ENCODE peak calls at places on chromosomes 2 and 18, in six cellular contexts. One of them, this sample, is unnamed.

GRCh38 chr2:95333056-95333455 is 35.9 kb downstream of the KCNIP3 start:
- DNase-seq in H1: no peak
- DNase-seq in GM12878: no peak
- DNase-seq in K562: no peak
- DNase-seq in HCT116: no peak
- DNase-seq in HepG2: no peak
- DNase-seq in this sample: no peak

GRCh38 chr2:209638346-209638745 is 133.3 kb upstream of the UNC80 start:
- DNase-seq in H1: no peak
- DNase-seq in HepG2: no peak
- DNase-seq in K562: no peak
- DNase-seq in HCT116: no peak
- DNase-seq in GM12878: no peak
- DNase-seq in this sample: no peak

GRCh38 chr18:68623342-68623741 is 91.6 kb downstream of the TMX3 start:
- DNase-seq in HepG2: peak; percentile 47
- DNase-seq in GM12878: no peak
- DNase-seq in H1: peak; percentile 62
- DNase-seq in K562: peak; percentile 13
- DNase-seq in HCT116: peak; percentile 16
- DNase-seq in this sample: peak; percentile 43

GRCh38 chr18:52275817-52276216 is 64.2 kb upstream of the DCC start:
- DNase-seq in HepG2: no peak
- DNase-seq in K562: no peak
- DNase-seq in H1: no peak
- DNase-seq in HCT116: no peak
- DNase-seq in GM12878: no peak
- DNase-seq in this sample: no peak

GRCh38 chr2:29741132-29741531 is 180.3 kb downstream of the ALK start:
- DNase-seq in K562: no peak
- DNase-seq in HepG2: no peak
- DNase-seq in HCT116: no peak
- DNase-seq in H1: no peak
- DNase-seq in GM12878: no peak
- DNase-seq in this sample: no peak

GRCh38 chr18:3595282-3596273 is 145.6 kb downstream of the TGIF1 start:
- DNase-seq in GM12878: peak; percentile 82
- DNase-seq in HCT116: no peak
- DNase-seq in H1: no peak
- DNase-seq in K562: peak; percentile 64
- DNase-seq in HepG2: peak; percentile 92
- DNase-seq in this sample: no peak

GRCh38 chr2:96679843-96680242 is 37.3 kb downstream of the FER1L5 start:
- DNase-seq in HepG2: no peak
- DNase-seq in H1: no peak
- DNase-seq in GM12878: no peak
- DNase-seq in K562: no peak
- DNase-seq in HCT116: no peak
- DNase-seq in this sample: no peak

GRCh38 chr2:9702604-9703084 is 71.8 kb upstream of the YWHAQ start:
- DNase-seq in HCT116: no peak
- DNase-seq in GM12878: no peak
- DNase-seq in K562: no peak
- DNase-seq in H1: no peak
- DNase-seq in HepG2: no peak
- DNase-seq in this sample: no peak

GRCh38 chr2:221780281-221780688 is 208.2 kb upstream of the EPHA4 start:
- DNase-seq in GM12878: no peak
- DNase-seq in HepG2: no peak
- DNase-seq in K562: no peak
- DNase-seq in HCT116: no peak
- DNase-seq in H1: no peak
- DNase-seq in this sample: no peak

GRCh38 chr2:176189666-176190641 is 1.5 kb downstream of the HOXD1 start:
- DNase-seq in HCT116: no peak
- DNase-seq in H1: no peak
- DNase-seq in GM12878: no peak
- DNase-seq in K562: no peak
- DNase-seq in HepG2: no peak
- DNase-seq in this sample: no peak

GRCh38 chr18:67583621-67584020 is 67.1 kb upstream of the DSEL start:
- DNase-seq in K562: no peak
- DNase-seq in HepG2: no peak
- DNase-seq in HCT116: no peak
- DNase-seq in GM12878: no peak
- DNase-seq in H1: no peak
- DNase-seq in this sample: no peak

GRCh38 chr2:152573168-152573567 is 144.1 kb downstream of the PRPF40A start:
- DNase-seq in HepG2: no peak
- DNase-seq in H1: no peak
- DNase-seq in HCT116: peak; percentile 4
- DNase-seq in K562: peak; percentile 63
- DNase-seq in GM12878: peak; percentile 70
- DNase-seq in this sample: no peak

DNA sequence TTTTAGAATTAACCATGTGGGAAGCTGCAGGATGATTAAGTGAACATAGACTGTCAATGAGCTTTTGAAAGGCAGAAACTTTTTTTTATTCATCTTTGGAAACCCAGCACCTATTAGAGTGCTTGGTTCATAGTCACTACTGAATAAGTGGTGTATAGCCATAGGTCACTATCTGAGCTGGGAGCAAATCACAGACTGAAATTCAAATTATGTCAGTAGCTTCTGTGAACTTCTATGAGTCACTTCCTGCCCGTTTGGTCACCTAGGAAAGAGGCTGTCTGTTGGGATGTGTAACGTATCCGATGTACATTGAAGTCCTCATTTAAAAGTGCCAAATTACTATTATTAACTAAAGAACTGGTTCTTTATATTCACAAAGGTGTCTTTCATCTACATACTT is 20.5 kb upstream of the SLC40A1 start:
- DNase-seq in HCT116: no peak
- DNase-seq in H1: no peak
- DNase-seq in HepG2: no peak
- DNase-seq in GM12878: no peak
- DNase-seq in K562: peak; percentile 52
- DNase-seq in this sample: no peak
- TF ChIP-seq ZNF274 in HCT116: no peak
- TF ChIP-seq ZNF274 in H1: no peak
- TF ChIP-seq ZNF274 in HepG2: no peak
- TF ChIP-seq ZNF274 in GM12878: no peak
- TF ChIP-seq ZNF274 in K562: no peak
- TF ChIP-seq ZNF274 in this sample: no peak

GRCh38 chr2:18959200-18959599 is 369.8 kb upstream of the NT5C1B start:
- DNase-seq in HCT116: no peak
- DNase-seq in GM12878: no peak
- DNase-seq in K562: no peak
- DNase-seq in H1: no peak
- DNase-seq in HepG2: no peak
- DNase-seq in this sample: no peak
- TF ChIP-seq ZNF274 in HCT116: no peak
- TF ChIP-seq ZNF274 in GM12878: no peak
- TF ChIP-seq ZNF274 in K562: no peak
- TF ChIP-seq ZNF274 in H1: no peak
- TF ChIP-seq ZNF274 in HepG2: no peak
- TF ChIP-seq ZNF274 in this sample: no peak

GRCh38 chr2:117123362-117123761 is 691.1 kb upstream of the DDX18 start:
- DNase-seq in HepG2: no peak
- DNase-seq in HCT116: no peak
- DNase-seq in GM12878: no peak
- DNase-seq in H1: no peak
- DNase-seq in K562: no peak
- DNase-seq in this sample: no peak

GRCh38 chr2:117126656-117127055 is 687.8 kb upstream of the DDX18 start:
- DNase-seq in K562: no peak
- DNase-seq in HepG2: no peak
- DNase-seq in H1: no peak
- DNase-seq in HCT116: no peak
- DNase-seq in GM12878: no peak
- DNase-seq in this sample: no peak

GRCh38 chr2:117127680-117128079 is 686.8 kb upstream of the DDX18 start:
- DNase-seq in H1: no peak
- DNase-seq in HCT116: no peak
- DNase-seq in GM12878: no peak
- DNase-seq in HepG2: no peak
- DNase-seq in K562: no peak
- DNase-seq in this sample: peak; percentile 3

DNA sequence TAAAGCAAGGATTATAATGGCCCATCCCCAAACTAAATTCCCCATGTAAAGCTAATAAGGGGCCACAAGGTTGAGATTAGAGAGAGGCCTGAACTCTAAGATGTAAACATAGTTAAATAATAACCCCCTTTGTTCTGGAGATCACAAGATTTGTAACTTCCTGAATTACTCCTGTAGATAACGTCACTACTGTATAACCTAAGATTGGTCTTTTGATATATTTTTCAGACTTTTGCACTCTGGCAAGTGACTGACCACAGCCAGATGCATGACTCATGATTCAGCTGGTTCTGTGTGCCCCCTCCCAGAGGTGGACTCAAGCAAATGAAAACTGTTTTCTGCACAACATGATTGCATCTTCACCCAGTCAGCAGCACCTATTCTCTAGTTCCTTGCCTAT is 686.0 kb upstream of the DDX18 start:
- DNase-seq in GM12878: no peak
- DNase-seq in HCT116: no peak
- DNase-seq in K562: no peak
- DNase-seq in HepG2: peak; percentile 1
- DNase-seq in H1: no peak
- DNase-seq in this sample: no peak
- TF ChIP-seq ZNF274 in GM12878: no peak
- TF ChIP-seq ZNF274 in HCT116: no peak
- TF ChIP-seq ZNF274 in K562: no peak
- TF ChIP-seq ZNF274 in HepG2: no peak
- TF ChIP-seq ZNF274 in H1: no peak
- TF ChIP-seq ZNF274 in this sample: no peak

DNA sequence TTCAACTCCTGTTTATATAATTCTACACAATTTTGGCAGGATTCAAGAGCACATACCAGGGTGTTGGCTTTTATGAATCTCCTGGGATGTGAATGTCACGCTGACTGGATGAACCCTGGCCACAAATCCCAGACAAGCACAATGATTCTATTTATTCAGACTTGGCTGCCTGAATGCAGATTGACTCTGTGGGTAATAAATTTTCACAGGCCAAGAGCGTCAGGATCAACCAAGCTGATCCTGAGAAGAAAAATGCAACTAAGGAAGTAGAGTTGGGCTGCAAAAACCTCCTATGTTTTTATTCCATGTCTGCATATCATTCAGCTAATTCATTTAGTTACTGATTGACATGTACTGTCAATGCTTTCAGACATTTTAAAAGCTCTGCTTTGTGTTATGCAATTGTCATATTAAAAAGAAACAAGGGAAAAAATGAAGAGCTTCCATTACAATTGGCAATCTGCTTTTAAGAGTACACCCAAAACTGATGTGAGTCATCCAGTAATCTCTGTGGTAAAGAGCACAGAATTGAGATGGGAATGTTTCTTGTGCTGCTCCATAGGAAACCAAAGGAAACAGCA is 173.0 kb upstream of the REV1 start:
- DNase-seq in H1: no peak
- DNase-seq in K562: no peak
- DNase-seq in GM12878: no peak
- DNase-seq in HCT116: no peak
- DNase-seq in HepG2: no peak
- DNase-seq in this sample: no peak
- TF ChIP-seq ZNF274 in H1: no peak
- TF ChIP-seq ZNF274 in K562: no peak
- TF ChIP-seq ZNF274 in GM12878: no peak
- TF ChIP-seq ZNF274 in HCT116: no peak
- TF ChIP-seq ZNF274 in HepG2: no peak
- TF ChIP-seq ZNF274 in this sample: no peak

GRCh38 chr18:12278765-12279682 is 24.9 kb downstream of the CIDEA start:
- DNase-seq in HepG2: peak; percentile 74
- DNase-seq in K562: no peak
- DNase-seq in HCT116: no peak
- DNase-seq in H1: peak; percentile 78
- DNase-seq in GM12878: no peak
- DNase-seq in this sample: peak; percentile 61
- TF ChIP-seq ZNF274 in HepG2: peak; percentile 70
- TF ChIP-seq ZNF274 in K562: no peak
- TF ChIP-seq ZNF274 in HCT116: no peak
- TF ChIP-seq ZNF274 in H1: no peak
- TF ChIP-seq ZNF274 in GM12878: no peak
- TF ChIP-seq ZNF274 in this sample: no peak

DNA sequence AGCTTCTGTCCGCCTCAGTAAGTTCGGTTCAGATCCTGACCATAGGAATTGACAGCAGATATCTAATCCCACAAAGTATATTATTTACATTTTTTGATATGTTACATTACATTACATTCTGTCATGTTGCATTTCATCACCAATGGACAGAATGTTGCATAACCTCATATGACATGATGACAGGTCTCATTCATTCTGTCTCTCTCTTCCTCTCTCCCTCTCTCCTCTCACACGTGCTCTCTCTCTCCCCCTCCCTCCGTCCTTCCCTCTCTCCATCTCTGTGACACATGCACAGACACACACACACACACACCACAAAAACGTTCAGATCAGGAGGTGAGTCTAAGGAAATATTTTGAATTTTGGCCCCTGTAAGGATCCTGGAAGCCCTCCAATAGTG is 269.2 kb downstream of the FIGN start:
- DNase-seq in K562: no peak
- DNase-seq in H1: no peak
- DNase-seq in HCT116: no peak
- DNase-seq in GM12878: no peak
- DNase-seq in HepG2: no peak
- DNase-seq in this sample: no peak
- TF ChIP-seq ZNF274 in K562: no peak
- TF ChIP-seq ZNF274 in H1: no peak
- TF ChIP-seq ZNF274 in HCT116: no peak
- TF ChIP-seq ZNF274 in GM12878: no peak
- TF ChIP-seq ZNF274 in HepG2: no peak
- TF ChIP-seq ZNF274 in this sample: no peak

DNA sequence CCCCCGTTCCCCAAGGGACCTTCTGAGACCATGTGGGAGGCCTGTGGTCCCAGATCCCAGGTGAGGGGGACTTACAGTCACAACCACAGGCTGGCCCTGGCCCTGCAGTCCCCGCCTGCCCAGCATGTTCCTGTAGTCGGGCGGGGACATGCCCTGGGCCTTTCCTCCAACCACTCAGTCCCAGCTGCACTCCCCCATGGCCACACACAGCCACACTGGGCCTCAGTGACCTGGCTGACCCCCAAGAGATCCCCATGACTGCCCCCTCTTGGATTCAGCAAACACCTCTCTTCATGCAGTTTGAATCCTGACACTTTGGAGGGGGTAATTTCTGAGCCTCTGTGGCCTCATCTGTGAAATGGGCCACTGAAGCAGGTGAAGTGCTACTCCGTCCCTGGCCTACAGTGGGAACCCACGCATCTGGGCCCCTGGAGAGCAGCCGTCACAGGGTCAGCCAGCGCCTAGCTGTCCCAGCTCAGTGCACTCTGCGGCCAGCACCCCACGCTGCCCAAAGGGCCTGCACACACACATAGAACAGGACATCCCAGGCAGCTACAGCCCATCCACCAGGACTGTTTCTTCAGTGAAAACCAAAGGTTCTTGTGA is 12.7 kb upstream of the ARHGEF4 start:
- DNase-seq in K562: no peak
- DNase-seq in HepG2: no peak
- DNase-seq in GM12878: peak; percentile 51
- DNase-seq in H1: peak; percentile 44
- DNase-seq in HCT116: no peak
- DNase-seq in this sample: no peak
- TF ChIP-seq ZNF274 in K562: no peak
- TF ChIP-seq ZNF274 in HepG2: no peak
- TF ChIP-seq ZNF274 in GM12878: no peak
- TF ChIP-seq ZNF274 in H1: no peak
- TF ChIP-seq ZNF274 in HCT116: no peak
- TF ChIP-seq ZNF274 in this sample: no peak

GRCh38 chr2:232420463-232421188 is 14.0 kb downstream of the ALPG start:
- DNase-seq in K562: no peak
- DNase-seq in H1: peak; percentile 76
- DNase-seq in HCT116: no peak
- DNase-seq in HepG2: peak; percentile 16
- DNase-seq in GM12878: no peak
- DNase-seq in this sample: no peak
- TF ChIP-seq ZNF274 in K562: no peak
- TF ChIP-seq ZNF274 in H1: no peak
- TF ChIP-seq ZNF274 in HCT116: no peak
- TF ChIP-seq ZNF274 in HepG2: no peak
- TF ChIP-seq ZNF274 in GM12878: no peak
- TF ChIP-seq ZNF274 in this sample: no peak